ENCODE peak calls at places on chromosomes 4 and X, in six cellular contexts. One of them, this sample, is unnamed.

GRCh38 chr4:184387351-184387750 is 87.0 kb downstream of the IRF2 start:
- DNase-seq in lung: no peak
- DNase-seq in cardiac fibroblast: no peak
- DNase-seq in fibroblast of mammary gland: no peak
- DNase-seq in right atrium auricular region: no peak
- DNase-seq in GM06990: no peak
- DNase-seq in this sample: no peak

GRCh38 chrX:1524874-1525582 is 12.0 kb downstream of the P2RY8 start:
- DNase-seq in cardiac fibroblast: no peak
- DNase-seq in fibroblast of mammary gland: no peak
- DNase-seq in right atrium auricular region: peak; percentile 30
- DNase-seq in GM06990: no peak
- DNase-seq in lung: no peak
- DNase-seq in this sample: no peak

GRCh38 chr4:25031077-25031606 is 396 bp upstream of the LGI2 start:
- DNase-seq in fibroblast of mammary gland: peak; percentile 40
- DNase-seq in GM06990: no peak
- DNase-seq in right atrium auricular region: no peak
- DNase-seq in lung: no peak
- DNase-seq in cardiac fibroblast: peak; percentile 18
- DNase-seq in this sample: no peak

GRCh38 chr4:55906999-55907398 is 41.7 kb upstream of the CEP135 start:
- DNase-seq in fibroblast of mammary gland: peak; percentile 46
- DNase-seq in right atrium auricular region: no peak
- DNase-seq in GM06990: no peak
- DNase-seq in cardiac fibroblast: peak; percentile 47
- DNase-seq in lung: no peak
- DNase-seq in this sample: no peak

GRCh38 chr4:138405934-138406567 is 163.9 kb upstream of the SLC7A11 start:
- DNase-seq in GM06990: peak; percentile 12
- DNase-seq in right atrium auricular region: no peak
- DNase-seq in lung: no peak
- DNase-seq in cardiac fibroblast: peak; percentile 83
- DNase-seq in fibroblast of mammary gland: peak; percentile 75
- DNase-seq in this sample: no peak

GRCh38 chrX:151870603-151871002 is 42.1 kb upstream of the MAGEA4 start:
- DNase-seq in fibroblast of mammary gland: peak; percentile 87
- DNase-seq in right atrium auricular region: no peak
- DNase-seq in lung: no peak
- DNase-seq in cardiac fibroblast: peak; percentile 83
- DNase-seq in GM06990: no peak
- DNase-seq in this sample: no peak

GRCh38 chr4:22312113-22312512 is 203.8 kb downstream of the ADGRA3 start:
- DNase-seq in right atrium auricular region: no peak
- DNase-seq in lung: no peak
- DNase-seq in GM06990: no peak
- DNase-seq in fibroblast of mammary gland: no peak
- DNase-seq in cardiac fibroblast: no peak
- DNase-seq in this sample: no peak

GRCh38 chr4:70816894-70817293 is 22.8 kb downstream of the GRSF1 start:
- DNase-seq in GM06990: no peak
- DNase-seq in right atrium auricular region: no peak
- DNase-seq in lung: no peak
- DNase-seq in cardiac fibroblast: no peak
- DNase-seq in fibroblast of mammary gland: no peak
- DNase-seq in this sample: no peak

GRCh38 chrX:108740299-108740774 is 4.0 kb upstream of the IRS4 start:
- DNase-seq in fibroblast of mammary gland: no peak
- DNase-seq in right atrium auricular region: no peak
- DNase-seq in GM06990: no peak
- DNase-seq in cardiac fibroblast: no peak
- DNase-seq in lung: no peak
- DNase-seq in this sample: no peak

GRCh38 chr4:173397604-173398003 is 1.3 kb downstream of the SCRG1 start:
- DNase-seq in right atrium auricular region: no peak
- DNase-seq in fibroblast of mammary gland: no peak
- DNase-seq in lung: no peak
- DNase-seq in cardiac fibroblast: no peak
- DNase-seq in GM06990: no peak
- DNase-seq in this sample: no peak

GRCh38 chr4:173403051-173403450 is 4.1 kb upstream of the SCRG1 start:
- DNase-seq in fibroblast of mammary gland: peak; percentile 55
- DNase-seq in right atrium auricular region: no peak
- DNase-seq in lung: no peak
- DNase-seq in GM06990: no peak
- DNase-seq in cardiac fibroblast: peak; percentile 33
- DNase-seq in this sample: no peak

GRCh38 chr4:173404296-173404865 is 5.5 kb upstream of the SCRG1 start:
- DNase-seq in fibroblast of mammary gland: no peak
- DNase-seq in right atrium auricular region: no peak
- DNase-seq in lung: no peak
- DNase-seq in cardiac fibroblast: no peak
- DNase-seq in GM06990: no peak
- DNase-seq in this sample: no peak

GRCh38 chr4:173398251-173398650 is 665 bp downstream of the SCRG1 start:
- DNase-seq in fibroblast of mammary gland: no peak
- DNase-seq in cardiac fibroblast: peak; percentile 16
- DNase-seq in GM06990: no peak
- DNase-seq in lung: no peak
- DNase-seq in right atrium auricular region: no peak
- DNase-seq in this sample: no peak

GRCh38 chr4:173399016-173399415 is at the start of gene SCRG1:
- DNase-seq in fibroblast of mammary gland: no peak
- DNase-seq in right atrium auricular region: no peak
- DNase-seq in GM06990: no peak
- DNase-seq in lung: no peak
- DNase-seq in cardiac fibroblast: no peak
- DNase-seq in this sample: peak; percentile 27
- H3K4me3 ChIP-seq in fibroblast of mammary gland: no peak within 1 kb of the TSS
- H3K4me3 ChIP-seq in right atrium auricular region: no peak within 1 kb of the TSS
- H3K4me3 ChIP-seq in GM06990: no peak within 1 kb of the TSS
- H3K4me3 ChIP-seq in lung: no peak within 1 kb of the TSS
- H3K4me3 ChIP-seq in cardiac fibroblast: no peak within 1 kb of the TSS
- H3K4me3 ChIP-seq in this sample: no peak within 1 kb of the TSS

GRCh38 chrX:48761674-48762471 is at the start of gene GLOD5:
- DNase-seq in fibroblast of mammary gland: peak; percentile 3
- DNase-seq in cardiac fibroblast: peak; percentile 16
- DNase-seq in GM06990: no peak
- DNase-seq in right atrium auricular region: no peak
- DNase-seq in lung: peak; percentile 70
- DNase-seq in this sample: peak; percentile 59
- TF ChIP-seq CTCF in fibroblast of mammary gland: no peak
- TF ChIP-seq CTCF in cardiac fibroblast: peak; percentile 26
- TF ChIP-seq CTCF in GM06990: peak; percentile 20
- TF ChIP-seq CTCF in right atrium auricular region: no peak
- TF ChIP-seq CTCF in lung: no peak
- TF ChIP-seq CTCF in this sample: no peak

GRCh38 chrX:23694606-23695005 is 27.3 kb downstream of the PRDX4 start:
- DNase-seq in GM06990: no peak
- DNase-seq in fibroblast of mammary gland: peak; percentile 62
- DNase-seq in lung: peak; percentile 61
- DNase-seq in right atrium auricular region: peak; percentile 70
- DNase-seq in cardiac fibroblast: peak; percentile 68
- DNase-seq in this sample: peak; percentile 46
- H3K4me3 ChIP-seq in GM06990: no peak overlapping the region
- H3K4me3 ChIP-seq in fibroblast of mammary gland: no peak overlapping the region
- H3K4me3 ChIP-seq in lung: no peak overlapping the region
- H3K4me3 ChIP-seq in right atrium auricular region: no peak overlapping the region
- H3K4me3 ChIP-seq in cardiac fibroblast: no peak overlapping the region
- H3K4me3 ChIP-seq in this sample: no peak overlapping the region

GRCh38 chr4:26233350-26233749 is 87.5 kb upstream of the RBPJ start:
- DNase-seq in lung: no peak
- DNase-seq in right atrium auricular region: no peak
- DNase-seq in cardiac fibroblast: no peak
- DNase-seq in fibroblast of mammary gland: no peak
- DNase-seq in GM06990: no peak
- DNase-seq in this sample: no peak

GRCh38 chr4:26237916-26238315 is 82.9 kb upstream of the RBPJ start:
- DNase-seq in lung: no peak
- DNase-seq in cardiac fibroblast: no peak
- DNase-seq in GM06990: no peak
- DNase-seq in right atrium auricular region: no peak
- DNase-seq in fibroblast of mammary gland: no peak
- DNase-seq in this sample: no peak

GRCh38 chr4:26238782-26239647 is 81.8 kb upstream of the RBPJ start:
- DNase-seq in GM06990: no peak
- DNase-seq in fibroblast of mammary gland: peak; percentile 46
- DNase-seq in right atrium auricular region: no peak
- DNase-seq in lung: no peak
- DNase-seq in cardiac fibroblast: peak; percentile 74
- DNase-seq in this sample: no peak

GRCh38 chr4:26238426-26238781 is 82.4 kb upstream of the RBPJ start:
- DNase-seq in right atrium auricular region: no peak
- DNase-seq in fibroblast of mammary gland: peak; percentile 18
- DNase-seq in lung: no peak
- DNase-seq in GM06990: no peak
- DNase-seq in cardiac fibroblast: no peak
- DNase-seq in this sample: no peak

GRCh38 chr4:26235500-26235899 is 85.3 kb upstream of the RBPJ start:
- DNase-seq in GM06990: no peak
- DNase-seq in cardiac fibroblast: peak; percentile 69
- DNase-seq in lung: peak; percentile 36
- DNase-seq in right atrium auricular region: no peak
- DNase-seq in fibroblast of mammary gland: peak; percentile 80
- DNase-seq in this sample: no peak
- TF ChIP-seq CTCF in GM06990: no peak
- TF ChIP-seq CTCF in cardiac fibroblast: no peak
- TF ChIP-seq CTCF in lung: no peak
- TF ChIP-seq CTCF in right atrium auricular region: no peak
- TF ChIP-seq CTCF in fibroblast of mammary gland: peak; percentile 20
- TF ChIP-seq CTCF in this sample: no peak

GRCh38 chr4:2799444-2799911 is 6.6 kb downstream of the SH3BP2 start:
- DNase-seq in GM06990: peak; percentile 6
- DNase-seq in fibroblast of mammary gland: no peak
- DNase-seq in lung: no peak
- DNase-seq in right atrium auricular region: no peak
- DNase-seq in cardiac fibroblast: no peak
- DNase-seq in this sample: no peak
- H3K4me3 ChIP-seq in GM06990: peak overlapping the region; percentile 74
- H3K4me3 ChIP-seq in fibroblast of mammary gland: no peak overlapping the region
- H3K4me3 ChIP-seq in lung: no peak overlapping the region
- H3K4me3 ChIP-seq in right atrium auricular region: peak overlapping the region; percentile 30
- H3K4me3 ChIP-seq in cardiac fibroblast: no peak overlapping the region
- H3K4me3 ChIP-seq in this sample: no peak overlapping the region

DNA sequence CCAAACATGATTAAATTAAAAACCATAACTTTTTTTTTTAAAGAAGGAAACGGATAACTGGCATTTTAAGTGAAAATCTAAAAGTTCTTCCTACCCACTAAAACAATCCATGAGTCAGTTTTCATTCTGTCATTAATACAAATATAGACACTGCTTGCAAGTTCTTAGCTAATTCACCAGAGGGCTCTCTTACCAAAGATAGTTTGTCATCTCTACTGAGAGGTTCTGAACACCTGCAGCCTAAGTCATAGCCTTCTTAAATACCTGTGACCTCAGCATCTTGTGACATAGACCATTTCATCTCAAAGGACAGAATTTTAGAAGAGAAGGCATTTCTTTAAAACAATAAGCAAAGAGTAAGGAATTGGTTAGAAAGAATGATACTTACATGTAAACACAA is 65.3 kb upstream of the FAM120C start:
- DNase-seq in right atrium auricular region: no peak
- DNase-seq in cardiac fibroblast: peak; percentile 48
- DNase-seq in GM06990: no peak
- DNase-seq in lung: no peak
- DNase-seq in fibroblast of mammary gland: peak; percentile 45
- DNase-seq in this sample: no peak
- TF ChIP-seq CTCF in right atrium auricular region: no peak
- TF ChIP-seq CTCF in cardiac fibroblast: peak; percentile 25
- TF ChIP-seq CTCF in GM06990: peak; percentile 32
- TF ChIP-seq CTCF in lung: no peak
- TF ChIP-seq CTCF in fibroblast of mammary gland: peak; percentile 39
- TF ChIP-seq CTCF in this sample: no peak

GRCh38 chr4:190014771-190015537 is 12.1 kb downstream of the FRG2 start:
- DNase-seq in fibroblast of mammary gland: no peak
- DNase-seq in right atrium auricular region: no peak
- DNase-seq in lung: no peak
- DNase-seq in GM06990: no peak
- DNase-seq in cardiac fibroblast: no peak
- DNase-seq in this sample: no peak
- H3K4me3 ChIP-seq in fibroblast of mammary gland: no peak overlapping the region
- H3K4me3 ChIP-seq in right atrium auricular region: peak overlapping the region; percentile 39
- H3K4me3 ChIP-seq in lung: no peak overlapping the region
- H3K4me3 ChIP-seq in GM06990: no peak overlapping the region
- H3K4me3 ChIP-seq in cardiac fibroblast: no peak overlapping the region
- H3K4me3 ChIP-seq in this sample: no peak overlapping the region

GRCh38 chr4:149084128-149084527 is 641.9 kb upstream of the NR3C2 start:
- DNase-seq in GM06990: no peak
- DNase-seq in fibroblast of mammary gland: no peak
- DNase-seq in lung: no peak
- DNase-seq in right atrium auricular region: no peak
- DNase-seq in cardiac fibroblast: no peak
- DNase-seq in this sample: no peak
- TF ChIP-seq CTCF in GM06990: no peak
- TF ChIP-seq CTCF in fibroblast of mammary gland: no peak
- TF ChIP-seq CTCF in lung: no peak
- TF ChIP-seq CTCF in right atrium auricular region: no peak
- TF ChIP-seq CTCF in cardiac fibroblast: no peak
- TF ChIP-seq CTCF in this sample: no peak

GRCh38 chr4:732480-732879 is 26.8 kb downstream of the PCGF3 start:
- DNase-seq in right atrium auricular region: no peak
- DNase-seq in lung: no peak
- DNase-seq in cardiac fibroblast: no peak
- DNase-seq in fibroblast of mammary gland: no peak
- DNase-seq in GM06990: no peak
- DNase-seq in this sample: no peak

GRCh38 chr4:734075-734474 is 28.4 kb downstream of the PCGF3 start:
- DNase-seq in GM06990: no peak
- DNase-seq in right atrium auricular region: no peak
- DNase-seq in fibroblast of mammary gland: no peak
- DNase-seq in cardiac fibroblast: no peak
- DNase-seq in lung: no peak
- DNase-seq in this sample: no peak

GRCh38 chr4:734951-735350 is 29.3 kb downstream of the PCGF3 start:
- DNase-seq in cardiac fibroblast: no peak
- DNase-seq in fibroblast of mammary gland: no peak
- DNase-seq in lung: no peak
- DNase-seq in GM06990: no peak
- DNase-seq in right atrium auricular region: no peak
- DNase-seq in this sample: no peak

GRCh38 chr4:732911-733630 is 27.4 kb downstream of the PCGF3 start:
- DNase-seq in lung: no peak
- DNase-seq in GM06990: no peak
- DNase-seq in right atrium auricular region: no peak
- DNase-seq in fibroblast of mammary gland: no peak
- DNase-seq in cardiac fibroblast: no peak
- DNase-seq in this sample: no peak

GRCh38 chr4:733631-733980 is 28.0 kb downstream of the PCGF3 start:
- DNase-seq in cardiac fibroblast: no peak
- DNase-seq in right atrium auricular region: no peak
- DNase-seq in lung: no peak
- DNase-seq in fibroblast of mammary gland: no peak
- DNase-seq in GM06990: no peak
- DNase-seq in this sample: no peak
- H3K4me3 ChIP-seq in cardiac fibroblast: no peak overlapping the region
- H3K4me3 ChIP-seq in right atrium auricular region: no peak overlapping the region
- H3K4me3 ChIP-seq in lung: no peak overlapping the region
- H3K4me3 ChIP-seq in fibroblast of mammary gland: no peak overlapping the region
- H3K4me3 ChIP-seq in GM06990: no peak overlapping the region
- H3K4me3 ChIP-seq in this sample: no peak overlapping the region